ENCODE peak calls at places on chromosomes 1 and 21, in ten cellular contexts. M, T, O, R, A, W, I, F, U and K are unnamed samples.

GRCh38 chr1:180911640-180912161 is 996 bp upstream of the KIAA1614 start:
- DNase-seq in M (no peak), T (no peak), O (no peak), R (no peak), A (peak), W (no peak), I (peak), F (no peak), U (peak), K (no peak)

GRCh38 chr1:170881268-170882265 is 53.8 kb upstream of the MROH9 start:
- DNase-seq in M (no peak), T (peak), O (peak), R (peak), A (peak), W (peak), I (peak), F (no peak), U (peak), K (no peak)

GRCh38 chr1:180136311-180136967 is 18.2 kb upstream of the QSOX1 start:
- DNase-seq in M (no peak), T (no peak), O (no peak), R (no peak), A (no peak), W (no peak), I (no peak), F (no peak), U (peak), K (no peak)

GRCh38 chr1:247440001-247440620 is 17.8 kb downstream of the OR2B11 start:
- DNase-seq in M (no peak), T (no peak), O (no peak), R (peak), A (no peak), W (no peak), I (no peak), F (peak), U (no peak), K (no peak)

GRCh38 chr1:54463259-54464030 is 57.3 kb upstream of the SSBP3 start:
- DNase-seq in M (no peak), T (no peak), O (no peak), R (peak), A (no peak), W (no peak), I (peak), F (no peak), U (no peak), K (no peak)

GRCh38 chr1:17061486-17062271 is 7.8 kb upstream of the SDHB start:
- DNase-seq in M (no peak), T (no peak), O (no peak), R (no peak), A (no peak), W (no peak), I (no peak), F (no peak), U (peak), K (no peak)

GRCh38 chr21:32319012-32319411 is 20.4 kb downstream of the MRAP start:
- DNase-seq in M (no peak), T (no peak), O (no peak), R (no peak), A (no peak), W (no peak), I (no peak), F (no peak), U (no peak), K (no peak)

GRCh38 chr1:101025283-101025679 is 303 bp downstream of the DPH5 start:
- DNase-seq in M (peak), T (no peak), O (no peak), R (peak), A (peak), W (no peak), I (peak), F (no peak), U (peak), K (no peak)

GRCh38 chr21:38773108-38774061 is 32.3 kb upstream of the ETS2 start:
- DNase-seq in M (peak), T (peak), O (peak), R (no peak), A (peak), W (peak), I (peak), F (no peak), U (peak), K (peak)

GRCh38 chr1:112444269-112444668 is 48.3 kb downstream of the CTTNBP2NL start:
- DNase-seq in M (no peak), T (no peak), O (no peak), R (no peak), A (peak), W (no peak), I (no peak), F (no peak), U (peak), K (no peak)

GRCh38 chr1:3623441-3624150 is 1.2 kb upstream of the TPRG1L start:
- DNase-seq in M (no peak), T (no peak), O (no peak), R (no peak), A (no peak), W (no peak), I (peak), F (no peak), U (no peak), K (no peak)

GRCh38 chr1:208030320-208031091 is 119.6 kb upstream of the CD34 start:
- DNase-seq in M (no peak), T (peak), O (no peak), R (no peak), A (peak), W (peak), I (peak), F (no peak), U (peak), K (no peak)

GRCh38 chr1:106584663-106585062 is 471.8 kb upstream of the PRMT6 start:
- DNase-seq in M (no peak), T (no peak), O (no peak), R (no peak), A (no peak), W (no peak), I (peak), F (no peak), U (peak), K (no peak)

GRCh38 chr1:145858238-145858936 is 494 bp downstream of the PIAS3 start:
- DNase-seq in M (peak), T (no peak), O (no peak), R (peak), A (peak), W (no peak), I (peak), F (no peak), U (peak), K (no peak)

GRCh38 chr1:21072721-21073120 is 104.0 kb downstream of the EIF4G3 start:
- DNase-seq in M (no peak), T (no peak), O (no peak), R (no peak), A (peak), W (no peak), I (no peak), F (no peak), U (peak), K (no peak)

GRCh38 chr1:24189528-24189927 is 2.4 kb upstream of the IFNLR1 start:
- DNase-seq in M (peak), T (no peak), O (no peak), R (peak), A (no peak), W (no peak), I (no peak), F (peak), U (no peak), K (no peak)

GRCh38 chr1:41666991-41667631 is 182.6 kb upstream of the EDN2 start:
- DNase-seq in M (peak), T (no peak), O (no peak), R (peak), A (peak), W (no peak), I (no peak), F (peak), U (peak), K (no peak)

GRCh38 chr1:233635765-233636502 is 22.0 kb downstream of the KCNK1 start:
- DNase-seq in M (no peak), T (peak), O (peak), R (peak), A (no peak), W (peak), I (peak), F (no peak), U (peak), K (no peak)

GRCh38 chr1:89843279-89844121 is 22.7 kb downstream of the LRRC8D start:
- DNase-seq in M (peak), T (no peak), O (no peak), R (peak), A (peak), W (no peak), I (peak), F (peak), U (peak), K (no peak)

GRCh38 chr1:12546771-12547585 is 71.0 kb downstream of the DHRS3 start:
- DNase-seq in M (no peak), T (no peak), O (no peak), R (no peak), A (no peak), W (no peak), I (no peak), F (no peak), U (no peak), K (no peak)

GRCh38 chr21:41786521-41786987 is 19.7 kb upstream of the RIPK4 start:
- DNase-seq in M (no peak), T (no peak), O (peak), R (no peak), A (peak), W (peak), I (peak), F (no peak), U (peak), K (no peak)

GRCh38 chr1:180382326-180383115 is 119.9 kb downstream of the ACBD6 start:
- DNase-seq in M (no peak), T (no peak), O (no peak), R (no peak), A (peak), W (no peak), I (no peak), F (no peak), U (peak), K (no peak)

GRCh38 chr1:28119576-28119975 is 31.2 kb upstream of the EYA3 start:
- DNase-seq in M (no peak), T (no peak), O (no peak), R (no peak), A (no peak), W (no peak), I (no peak), F (no peak), U (no peak), K (no peak)

GRCh38 chr1:6774381-6774780 is 10.9 kb upstream of the CAMTA1 start:
- DNase-seq in M (no peak), T (no peak), O (no peak), R (no peak), A (no peak), W (no peak), I (no peak), F (no peak), U (no peak), K (no peak)

GRCh38 chr1:230784163-230784562 is 37.0 kb downstream of the CAPN9 start:
- DNase-seq in M (no peak), T (no peak), O (no peak), R (no peak), A (no peak), W (no peak), I (no peak), F (no peak), U (no peak), K (no peak)

GRCh38 chr1:180152588-180152987 is 2.1 kb upstream of the QSOX1 start:
- DNase-seq in M (no peak), T (no peak), O (no peak), R (no peak), A (no peak), W (no peak), I (no peak), F (no peak), U (no peak), K (no peak)

GRCh38 chr1:87888456-87888855 is 559.8 kb downstream of the LMO4 start:
- DNase-seq in M (no peak), T (no peak), O (peak), R (no peak), A (peak), W (no peak), I (peak), F (no peak), U (peak), K (no peak)

GRCh38 chr21:35528109-35529042 is 479.3 kb upstream of the RUNX1 start:
- DNase-seq in M (peak), T (no peak), O (no peak), R (no peak), A (peak), W (no peak), I (peak), F (peak), U (no peak), K (no peak)

GRCh38 chr21:35345954-35346353 is 296.9 kb upstream of the RUNX1 start:
- DNase-seq in M (no peak), T (no peak), O (no peak), R (no peak), A (peak), W (no peak), I (no peak), F (no peak), U (no peak), K (no peak)